ENCODE peak calls at places on chromosomes 4 and X, in nine cellular contexts. D, E, F, X, A, P, T, C and S are unnamed samples.

GRCh38 chr4:81786063-81786763 is 314.5 kb upstream of the RASGEF1B start:
- DNase-seq in X (peak), F (no peak), T (no peak), A (no peak), D (peak), C (no peak), E (no peak), P (no peak), S (peak)

GRCh38 chr4:168536448-168536847 is 39.6 kb downstream of the PALLD start:
- DNase-seq in T (no peak), X (no peak), E (no peak), D (no peak), A (no peak), P (peak), C (no peak), F (no peak), S (no peak)

GRCh38 chr4:110675406-110675805 is 52.5 kb upstream of the PITX2 start:
- DNase-seq in E (no peak), T (no peak), F (no peak), A (no peak), C (no peak), P (no peak), D (no peak), X (no peak), S (no peak)

GRCh38 chrX:53081925-53082772 is at the start of gene TSPYL2:
- DNase-seq in D (peak), E (peak), A (peak), T (peak), F (peak), P (peak), X (peak), C (peak), S (peak)

GRCh38 chr4:140893939-140894338 is 137.8 kb upstream of the TBC1D9 start:
- DNase-seq in F (no peak), C (peak), A (no peak), P (no peak), X (peak), T (no peak), E (peak), D (peak), S (peak)

GRCh38 chrX:154369453-154370299 is 4.8 kb downstream of the FLNA start:
- DNase-seq in C (peak), X (peak), D (peak), E (peak), A (peak), F (peak), T (peak), P (peak), S (peak)

GRCh38 chr4:145937990-145938611 is 522 bp downstream of the ZNF827 start:
- DNase-seq in E (no peak), D (peak), A (no peak), T (no peak), P (peak), F (no peak), X (peak), C (no peak), S (peak)

GRCh38 chr4:24559032-24559821 is 25.1 kb downstream of the DHX15 start:
- DNase-seq in C (no peak), D (peak), A (no peak), F (no peak), X (no peak), T (no peak), P (no peak), E (no peak), S (peak)

GRCh38 chr4:3414421-3415279 is 27.1 kb upstream of the HGFAC start:
- DNase-seq in P (no peak), C (no peak), A (no peak), E (no peak), F (no peak), X (no peak), D (no peak), T (no peak), S (no peak)

DNA sequence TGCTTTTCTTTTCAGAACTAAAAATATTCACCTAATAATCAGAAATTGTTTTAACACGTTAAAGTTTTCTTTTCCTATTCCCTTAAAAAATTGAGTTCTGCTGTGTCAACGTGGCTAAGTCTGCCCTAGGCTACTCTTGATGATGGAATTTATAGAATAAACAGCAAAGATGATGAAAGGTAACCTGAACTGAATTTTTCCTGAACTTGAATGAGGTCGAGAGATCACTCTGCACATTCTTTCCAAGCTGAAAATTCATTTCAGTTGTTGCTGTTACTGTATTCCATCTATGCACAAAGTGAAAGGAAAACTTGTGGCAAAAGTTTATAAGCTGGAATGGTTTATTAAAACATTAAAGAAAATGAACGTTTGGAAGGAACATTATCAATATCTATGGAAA is 245.9 kb upstream of the GIMD1 start:
- DNase-seq in X (no peak), P (no peak), E (peak), D (peak), T (no peak), F (no peak), C (no peak), A (no peak), S (no peak)
- H3K4me3 ChIP-seq in X (no peak), P (no peak), E (peak), D (peak), T (no peak), F (no peak), C (no peak), A (no peak), S (peak)

GRCh38 chr4:34318773-34319172 is 1925.5 kb downstream of the ARAP2 start:
- DNase-seq in A (no peak), P (no peak), D (no peak), C (no peak), T (no peak), F (no peak), E (no peak), X (no peak), S (no peak)
- H3K4me3 ChIP-seq in A (no peak), P (no peak), D (no peak), C (no peak), T (no peak), F (no peak), E (no peak), X (no peak), S (no peak)

GRCh38 chr4:57691370-57691769 is 581.2 kb upstream of the IGFBP7 start:
- DNase-seq in C (no peak), A (no peak), D (no peak), P (no peak), T (no peak), F (no peak), X (no peak), E (no peak), S (no peak)
- H3K4me3 ChIP-seq in C (no peak), A (no peak), D (no peak), P (no peak), T (no peak), F (no peak), X (no peak), E (no peak), S (no peak)

DNA sequence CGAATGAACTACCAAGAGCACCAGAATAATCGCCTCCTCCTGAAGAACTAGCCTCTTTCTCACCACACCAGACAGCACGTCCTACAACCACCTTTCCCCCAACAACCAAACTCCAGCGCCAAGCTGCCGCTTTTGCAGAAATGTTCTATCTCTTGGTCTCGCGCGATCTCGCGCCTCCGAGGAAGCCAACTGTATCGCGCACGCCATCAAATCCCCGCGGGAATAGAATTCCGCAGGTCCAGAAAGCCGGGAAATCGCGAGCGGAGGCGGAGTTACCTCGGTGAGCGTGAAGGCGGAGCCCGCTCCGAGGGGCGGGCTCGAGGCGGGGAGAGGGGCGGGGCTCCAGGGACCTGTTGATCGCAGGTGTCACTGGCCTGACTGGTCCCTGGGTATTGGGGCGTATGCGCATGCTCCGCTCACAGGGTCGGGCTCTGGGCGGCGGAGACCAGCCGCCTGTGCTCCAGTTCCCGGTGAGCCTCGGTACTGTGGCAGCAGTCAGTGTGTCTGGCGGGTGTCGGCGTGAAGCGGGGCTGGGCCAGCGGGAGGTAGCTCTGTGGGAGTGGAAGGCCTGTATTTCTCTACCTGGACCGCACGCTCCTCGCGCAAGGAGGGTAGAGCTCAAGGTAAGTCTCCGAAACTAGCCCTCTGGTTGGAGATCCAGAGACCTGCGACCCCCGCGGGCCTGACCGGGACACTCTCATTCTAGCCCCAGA is at the start of gene USP53:
- DNase-seq in X (peak), A (peak), F (peak), D (peak), T (peak), E (peak), C (peak), P (peak), S (peak)
- H3K4me3 ChIP-seq in X (peak), A (peak), F (peak), D (peak), T (peak), E (peak), C (peak), P (peak), S (peak)

GRCh38 chr4:86892639-86892965 is 380 bp upstream of the C4orf36 start:
- DNase-seq in F (no peak), P (no peak), A (no peak), E (no peak), X (no peak), D (no peak), T (no peak), C (no peak), S (no peak)

GRCh38 chr4:86895692-86896488 is 3.7 kb upstream of the C4orf36 start:
- DNase-seq in P (peak), X (peak), E (no peak), F (no peak), C (no peak), A (peak), D (peak), T (no peak), S (peak)

GRCh38 chr4:86894465-86894864 is 2.2 kb upstream of the C4orf36 start:
- DNase-seq in P (no peak), C (no peak), E (no peak), D (no peak), F (no peak), T (no peak), A (no peak), X (peak), S (peak)

GRCh38 chr4:86893136-86893535 is 914 bp upstream of the C4orf36 start:
- DNase-seq in E (no peak), X (no peak), C (no peak), D (no peak), P (no peak), T (no peak), A (no peak), F (no peak), S (peak)

DNA sequence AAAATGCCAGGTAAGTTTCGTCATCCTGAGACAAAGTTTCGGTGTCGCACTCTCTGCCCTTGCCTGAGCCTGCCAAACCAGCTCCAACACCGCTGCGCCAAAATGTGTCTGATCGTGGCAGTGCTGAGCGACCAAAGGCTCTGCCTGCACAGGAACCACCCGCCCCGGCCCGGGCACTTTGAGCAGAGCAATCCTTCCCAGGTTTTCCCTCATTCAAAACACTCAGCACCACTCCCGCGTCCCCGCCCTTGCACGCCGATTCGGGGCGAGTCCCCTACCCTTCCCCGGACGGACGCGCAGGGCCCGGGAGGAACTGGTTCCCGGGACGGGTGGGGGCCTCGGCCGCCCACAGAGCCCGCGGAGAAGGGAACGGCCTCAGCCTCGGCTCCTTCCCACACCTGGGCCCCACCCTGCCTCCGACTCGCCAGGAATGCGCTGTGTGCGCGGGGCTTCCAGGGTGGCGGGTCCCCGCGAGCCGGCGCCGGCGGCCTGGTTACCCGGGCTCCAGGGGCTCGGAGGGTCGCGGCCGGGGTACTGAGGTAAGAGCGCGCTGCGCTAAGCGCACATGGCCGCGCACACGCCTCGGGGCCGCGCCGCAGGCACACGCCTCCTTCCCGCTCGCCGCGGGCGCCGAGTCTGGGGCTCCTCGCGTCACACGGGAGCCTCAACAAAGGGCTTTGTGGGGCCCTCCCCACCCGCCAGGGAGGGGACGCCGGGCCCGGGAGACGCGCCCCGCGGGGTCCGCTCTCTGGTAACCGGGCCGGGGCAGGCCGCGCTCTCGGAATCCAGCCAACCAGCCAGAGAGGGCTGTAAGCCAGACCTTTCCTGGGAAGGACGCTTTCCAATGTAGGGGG is at the start of gene C4orf36:
- DNase-seq in F (peak), X (peak), P (peak), A (peak), C (no peak), T (peak), E (no peak), D (no peak), S (peak)
- H3K4me3 ChIP-seq in F (peak), X (peak), P (peak), A (peak), C (peak), T (peak), E (peak), D (peak), S (peak)

GRCh38 chr4:78569291-78569821 is 17.8 kb downstream of the ANXA3 start:
- DNase-seq in D (peak), X (peak), E (peak), A (peak), P (peak), C (no peak), T (no peak), F (no peak), S (peak)
- H3K4me3 ChIP-seq in D (no peak), X (no peak), E (no peak), A (peak), P (no peak), C (no peak), T (no peak), F (no peak), S (no peak)

DNA sequence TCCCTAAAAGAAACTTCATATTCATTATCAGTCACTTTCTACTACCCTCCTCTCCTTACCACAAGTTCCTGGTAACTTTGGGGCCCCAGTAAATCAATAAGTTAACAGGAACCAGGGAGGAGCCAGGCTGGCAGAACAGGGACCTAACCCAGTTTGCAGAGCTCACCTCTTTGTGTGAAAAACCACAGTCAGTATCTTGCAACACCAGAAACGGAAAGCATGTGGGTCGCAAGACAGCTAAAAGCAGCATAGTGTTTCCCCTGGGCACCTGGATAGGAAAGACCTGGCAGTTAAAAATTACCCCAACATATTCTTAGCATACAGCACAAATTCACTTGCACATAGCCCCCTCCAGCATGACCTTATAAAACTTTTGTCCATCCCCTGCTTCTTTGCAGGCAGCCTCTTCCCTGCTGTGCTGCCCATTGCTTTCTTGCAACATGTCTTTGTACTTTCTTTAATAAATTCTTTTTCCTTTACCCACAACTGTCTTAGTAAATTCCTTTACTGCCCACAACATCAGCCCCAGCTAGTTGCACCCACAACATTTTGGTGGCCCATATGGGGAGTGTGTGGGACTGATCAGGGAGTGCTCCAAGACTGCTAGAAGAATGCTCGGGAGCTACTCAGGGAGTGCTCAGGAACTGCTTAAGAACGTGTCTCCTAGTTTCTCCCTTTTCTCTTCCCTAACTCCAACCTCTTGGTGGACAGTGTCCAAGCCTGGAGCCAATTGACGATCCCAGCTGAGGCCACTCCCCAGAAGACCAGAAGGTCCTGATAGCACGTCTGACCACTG is 83.4 kb downstream of the MSN start:
- DNase-seq in X (no peak), A (no peak), D (no peak), P (no peak), T (no peak), F (no peak), C (no peak), E (no peak), S (no peak)
- H3K4me3 ChIP-seq in X (no peak), A (no peak), D (no peak), P (no peak), T (no peak), F (no peak), C (no peak), E (no peak), S (no peak)

GRCh38 chr4:89894654-89895652 is at the start of gene MMRN1:
- DNase-seq in F (no peak), D (no peak), X (no peak), A (no peak), P (peak), E (no peak), C (no peak), T (no peak), S (no peak)
- H3K4me3 ChIP-seq in F (no peak), D (no peak), X (no peak), A (no peak), P (no peak), E (no peak), C (no peak), T (no peak), S (no peak)

GRCh38 chr4:153232768-153233167 is 28.5 kb downstream of the TRIM2 start:
- DNase-seq in F (no peak), T (peak), X (no peak), A (peak), D (peak), C (no peak), E (no peak), P (peak), S (peak)
- H3K4me3 ChIP-seq in F (no peak), T (no peak), X (no peak), A (no peak), D (no peak), C (no peak), E (no peak), P (no peak), S (no peak)

DNA sequence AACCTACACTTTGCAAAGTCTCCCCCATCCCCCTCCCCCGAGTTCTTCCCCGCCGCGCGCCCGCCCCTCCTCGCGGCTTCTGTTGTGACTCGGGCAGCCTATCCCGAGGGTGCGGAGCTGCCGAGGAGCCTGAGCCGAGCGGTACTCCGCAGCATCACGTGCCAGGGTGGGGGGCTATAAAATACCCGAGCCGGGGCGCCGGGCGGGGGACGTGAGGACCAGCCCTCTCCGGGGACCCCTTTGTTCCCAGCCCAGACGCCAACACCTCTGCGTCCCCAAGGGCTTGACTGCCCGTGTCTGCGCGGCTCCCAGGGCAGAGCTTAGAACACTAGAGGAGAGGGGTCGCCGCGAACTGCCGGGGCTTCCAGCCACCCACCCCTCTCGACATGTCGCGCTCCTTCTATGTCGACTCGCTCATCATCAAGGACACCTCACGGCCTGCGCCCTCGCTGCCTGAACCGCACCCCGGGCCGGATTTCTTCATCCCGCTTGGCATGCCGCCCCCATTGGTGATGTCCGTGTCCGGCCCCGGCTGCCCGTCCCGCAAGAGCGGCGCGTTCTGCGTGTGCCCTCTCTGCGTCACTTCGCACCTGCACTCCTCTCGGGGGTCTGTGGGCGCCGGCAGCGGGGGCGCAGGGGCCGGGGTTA is at the start of gene GSX2:
- DNase-seq in C (no peak), A (no peak), T (no peak), E (no peak), F (peak), P (peak), D (peak), X (no peak), S (no peak)
- H3K4me3 ChIP-seq in C (peak), A (peak), T (no peak), E (peak), F (peak), P (peak), D (peak), X (peak), S (peak)